ENCODE peak calls at places on chromosomes 2 and 18, in six cellular contexts. C is astrocyte of the spinal cord; Y is choroid plexus epithelial cell; D is fibroblast of the aortic adventitia; Q is BJ; U is CD8-positive, alpha-beta T cell. K is an unnamed sample.

GRCh38 chr2:98734823-98735260 is 3.9 kb upstream of the MGAT4A start:
- DNase-seq in C (no peak), Y (no peak), D (no peak), Q (no peak), U (no peak), K (no peak)

GRCh38 chr2:152581360-152581759 is 135.9 kb downstream of the PRPF40A start:
- DNase-seq in C (no peak), Y (no peak), D (no peak), Q (no peak), U (no peak), K (no peak)

GRCh38 chr18:78145096-78145495 is 834.5 kb upstream of the SALL3 start:
- DNase-seq in C (no peak), Y (no peak), D (no peak), Q (no peak), U (no peak), K (no peak)

GRCh38 chr2:60958800-60959199 is 58.7 kb upstream of the PEX13 start:
- DNase-seq in C (peak), Y (peak), D (peak), Q (peak), U (no peak), K (peak)

GRCh38 chr18:79964330-79965118 is at the start of gene HSBP1L1:
- DNase-seq in C (no peak), Y (no peak), D (peak), Q (no peak), U (peak), K (peak)

GRCh38 chr2:230696670-230697069 is 16.0 kb upstream of the CAB39 start:
- DNase-seq in C (no peak), Y (no peak), D (no peak), Q (no peak), U (no peak), K (no peak)

GRCh38 chr2:73979021-73979420 is 5.7 kb upstream of the TET3 start:
- DNase-seq in C (no peak), Y (no peak), D (no peak), Q (no peak), U (peak), K (peak)

GRCh38 chr2:162200636-162201035 is 42.6 kb downstream of the FAP start:
- DNase-seq in C (no peak), Y (no peak), D (no peak), Q (no peak), U (no peak), K (no peak)

GRCh38 chr2:196592912-196593881 is 46.3 kb upstream of the CCDC150 start:
- DNase-seq in C (peak), Y (peak), D (peak), Q (no peak), U (no peak), K (peak)

GRCh38 chr2:142041105-142041504 is 89.7 kb downstream of the LRP1B start:
- DNase-seq in C (peak), Y (peak), D (no peak), Q (no peak), U (no peak), K (peak)

GRCh38 chr18:10748641-10749040 is 222.8 kb downstream of the NAPG start:
- DNase-seq in C (peak), Y (peak), D (peak), Q (no peak), U (no peak), K (no peak)

GRCh38 chr2:138293045-138293444 is 208.5 kb upstream of the SPOPL start:
- DNase-seq in C (no peak), Y (no peak), D (no peak), Q (no peak), U (no peak), K (no peak)

GRCh38 chr2:192159764-192160163 is 35.0 kb downstream of the TMEFF2 start:
- DNase-seq in C (no peak), Y (no peak), D (no peak), Q (no peak), U (no peak), K (no peak)

GRCh38 chr2:14587119-14587518 is 45.4 kb upstream of the LRATD1 start:
- DNase-seq in C (peak), Y (no peak), D (no peak), Q (no peak), U (no peak), K (no peak)

GRCh38 chr18:28728891-28729290 is 552.0 kb upstream of the CDH2 start:
- DNase-seq in C (peak), Y (peak), D (peak), Q (no peak), U (no peak), K (peak)

GRCh38 chr2:147482590-147483292 is 362.1 kb upstream of the ACVR2A start:
- DNase-seq in C (no peak), Y (no peak), D (no peak), Q (no peak), U (no peak), K (no peak)

GRCh38 chr2:84881581-84882414 is 914 bp upstream of the TRABD2A start:
- DNase-seq in C (peak), Y (peak), D (peak), Q (no peak), U (peak), K (peak)

GRCh38 chr2:147441140-147441539 is 403.7 kb upstream of the ACVR2A start:
- DNase-seq in C (no peak), Y (no peak), D (no peak), Q (no peak), U (no peak), K (no peak)

GRCh38 chr2:216775043-216775453 is 79.7 kb upstream of the IGFBP5 start:
- DNase-seq in C (peak), Y (peak), D (peak), Q (peak), U (no peak), K (peak)

GRCh38 chr2:237128026-237128703 is 42.5 kb downstream of the COPS8 start:
- DNase-seq in C (peak), Y (peak), D (peak), Q (peak), U (no peak), K (peak)

GRCh38 chr2:20148841-20149702 is 75.9 kb downstream of the SDC1 start:
- DNase-seq in C (peak), Y (peak), D (peak), Q (peak), U (no peak), K (peak)

GRCh38 chr18:21179590-21180220 is 62.3 kb upstream of the GREB1L start:
- DNase-seq in C (peak), Y (peak), D (peak), Q (no peak), U (peak), K (peak)

GRCh38 chr2:233209978-233210680 is 41.3 kb upstream of the ATG16L1 start:
- DNase-seq in C (peak), Y (peak), D (no peak), Q (no peak), U (no peak), K (no peak)

GRCh38 chr2:231334981-231335380 is 60.5 kb upstream of the B3GNT7 start:
- DNase-seq in C (no peak), Y (no peak), D (no peak), Q (no peak), U (no peak), K (no peak)

GRCh38 chr2:198203306-198203705 is 398.9 kb downstream of the PLCL1 start:
- DNase-seq in C (peak), Y (no peak), D (no peak), Q (no peak), U (no peak), K (no peak)

GRCh38 chr2:225600865-225601264 is 201.4 kb downstream of the NYAP2 start:
- DNase-seq in C (no peak), Y (no peak), D (no peak), Q (no peak), U (no peak), K (no peak)

GRCh38 chr2:91442246-91442905 is 2750.9 kb downstream of the RPIA start:
- DNase-seq in C (no peak), Y (no peak), D (no peak), Q (no peak), U (no peak), K (no peak)

GRCh38 chr2:127081826-127082633 is 24.9 kb downstream of the BIN1 start:
- DNase-seq in C (no peak), Y (peak), D (no peak), Q (no peak), U (peak), K (peak)

GRCh38 chr2:176729706-176730569 is 460.7 kb downstream of the MTX2 start:
- DNase-seq in C (peak), Y (peak), D (peak), Q (no peak), U (no peak), K (peak)

GRCh38 chr2:83054751-83055150 is 1404.3 kb downstream of the SUCLG1 start:
- DNase-seq in C (peak), Y (peak), D (no peak), Q (no peak), U (no peak), K (no peak)

GRCh38 chr2:205563646-205564045 is 118.7 kb upstream of the NRP2 start:
- DNase-seq in C (no peak), Y (peak), D (no peak), Q (no peak), U (no peak), K (no peak)

GRCh38 chr18:36028859-36029258 is 38.5 kb downstream of the RPRD1A start:
- DNase-seq in C (no peak), Y (peak), D (no peak), Q (no peak), U (no peak), K (no peak)

GRCh38 chr18:36034299-36034895 is 33.0 kb downstream of the RPRD1A start:
- DNase-seq in C (no peak), Y (no peak), D (no peak), Q (no peak), U (no peak), K (no peak)

GRCh38 chr18:36035253-36035652 is 32.1 kb downstream of the RPRD1A start:
- DNase-seq in C (no peak), Y (no peak), D (peak), Q (no peak), U (no peak), K (no peak)

GRCh38 chr18:36031903-36032302 is 35.5 kb downstream of the RPRD1A start:
- DNase-seq in C (no peak), Y (no peak), D (no peak), Q (no peak), U (no peak), K (no peak)

GRCh38 chr18:36031407-36031806 is 36.0 kb downstream of the RPRD1A start:
- DNase-seq in C (no peak), Y (no peak), D (no peak), Q (no peak), U (no peak), K (no peak)
- TF ChIP-seq CTCF in C (no peak), Y (no peak), D (no peak), Q (no peak), U (no peak), K (no peak)

GRCh38 chr2:17961789-17962188 is 83.3 kb downstream of the KCNS3 start:
- DNase-seq in C (no peak), Y (no peak), D (no peak), Q (no peak), U (no peak), K (no peak)
- H3K4me3 ChIP-seq in C (no peak), Y (no peak), D (no peak), Q (no peak), U (no peak), K (no peak)

GRCh38 chr18:55780591-55781071 is 192.6 kb upstream of the TCF4 start:
- DNase-seq in C (peak), Y (peak), D (peak), Q (no peak), U (no peak), K (peak)
- TF ChIP-seq CTCF in C (no peak), Y (no peak), D (no peak), Q (no peak), U (no peak), K (no peak)

DNA sequence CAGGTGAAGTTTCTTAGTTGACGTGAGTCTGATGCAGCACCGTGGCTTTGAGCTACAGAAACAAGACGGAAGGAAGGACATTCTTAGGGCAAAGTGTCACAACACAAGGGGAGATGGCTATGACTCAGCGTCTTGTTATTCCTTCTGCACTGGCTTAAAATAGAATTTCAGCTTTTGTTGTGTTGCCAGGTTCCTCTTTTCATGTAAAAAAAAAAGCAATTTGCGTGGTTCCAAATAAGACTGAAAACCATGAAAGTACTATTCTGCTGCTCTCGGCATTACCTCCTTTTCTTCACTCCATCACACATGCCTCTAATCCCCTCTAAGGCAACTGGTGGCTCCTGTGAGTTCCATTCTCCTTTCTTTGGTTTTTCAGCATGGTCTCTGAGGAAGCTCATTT is 150.1 kb downstream of the ANTXR1 start:
- DNase-seq in C (peak), Y (peak), D (peak), Q (peak), U (no peak), K (peak)
- H3K4me3 ChIP-seq in C (no peak), Y (no peak), D (no peak), Q (no peak), U (no peak), K (no peak)

GRCh38 chr2:34012728-34013302 is 413.7 kb upstream of the FAM98A start:
- DNase-seq in C (peak), Y (peak), D (peak), Q (no peak), U (no peak), K (peak)
- TF ChIP-seq CTCF in C (peak), Y (peak), D (peak), Q (peak), U (no peak), K (peak)

GRCh38 chr2:165795011-165795410 is 964 bp upstream of the GALNT3 start:
- DNase-seq in C (peak), Y (peak), D (peak), Q (no peak), U (no peak), K (no peak)
- H3K4me3 ChIP-seq in C (peak), Y (no peak), D (no peak), Q (peak), U (peak), K (no peak)

DNA sequence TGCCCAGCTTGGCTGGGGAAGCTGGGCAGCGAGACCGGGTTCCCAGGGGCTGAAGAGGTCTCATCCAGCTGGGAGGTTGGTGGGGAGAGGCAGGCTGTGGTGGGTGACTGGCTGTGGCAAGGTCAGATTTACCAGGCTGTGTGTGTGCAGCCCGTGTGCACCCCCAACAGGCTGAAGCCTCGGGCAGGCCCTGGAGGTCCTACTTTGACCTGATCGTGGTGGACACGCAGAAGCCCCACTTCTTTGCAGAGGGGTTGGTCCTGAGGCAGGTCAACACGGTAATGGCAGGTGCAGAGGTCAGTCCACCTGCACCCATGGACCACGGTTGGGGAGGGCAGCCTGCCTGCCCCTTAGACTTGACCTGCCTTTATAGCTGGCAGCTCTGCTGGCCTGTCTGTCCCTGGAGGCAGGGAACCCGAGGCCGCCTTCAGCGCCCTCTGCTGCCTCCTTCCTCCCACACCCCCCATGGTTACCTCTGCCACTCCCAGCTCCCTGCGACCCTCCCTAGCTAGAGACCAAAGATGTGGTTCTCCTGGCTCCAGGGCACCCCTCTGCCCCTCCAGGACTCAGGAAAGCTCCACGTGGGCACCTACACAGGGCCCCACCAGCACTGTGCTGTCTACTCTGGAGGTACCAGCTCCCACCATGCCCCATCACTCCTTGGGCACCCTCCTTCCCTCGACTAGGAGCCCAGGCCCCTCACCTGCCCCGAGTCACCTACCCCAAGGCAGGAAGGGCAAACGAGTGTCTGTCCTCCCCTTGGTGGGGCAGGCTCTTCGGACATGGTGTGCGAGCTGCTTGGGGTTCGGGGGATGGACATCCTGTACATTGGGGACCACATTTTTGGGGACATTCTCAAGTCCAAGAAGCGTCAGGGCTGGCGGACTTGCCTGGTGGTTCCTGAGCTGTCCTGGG is 4.0 kb downstream of the NT5DC4 start:
- DNase-seq in C (no peak), Y (peak), D (no peak), Q (no peak), U (no peak), K (no peak)
- TF ChIP-seq CTCF in C (peak), Y (peak), D (peak), Q (peak), U (no peak), K (peak)

GRCh38 chr2:100140582-100140981 is 1.8 kb downstream of the AFF3 start:
- DNase-seq in C (no peak), Y (no peak), D (no peak), Q (no peak), U (no peak), K (no peak)
- H3K4me3 ChIP-seq in C (no peak), Y (no peak), D (no peak), Q (no peak), U (no peak), K (no peak)

GRCh38 chr2:226993171-226993570 is 157.3 kb downstream of the RHBDD1 start:
- DNase-seq in C (no peak), Y (no peak), D (no peak), Q (no peak), U (no peak), K (no peak)

GRCh38 chr2:226999676-227000075 is 163.8 kb downstream of the RHBDD1 start:
- DNase-seq in C (no peak), Y (peak), D (peak), Q (no peak), U (no peak), K (peak)

GRCh38 chr2:226995625-226996041 is 159.8 kb downstream of the RHBDD1 start:
- DNase-seq in C (peak), Y (peak), D (peak), Q (no peak), U (no peak), K (peak)

GRCh38 chr2:226991663-226992062 is 155.8 kb downstream of the RHBDD1 start:
- DNase-seq in C (no peak), Y (no peak), D (no peak), Q (no peak), U (no peak), K (no peak)

DNA sequence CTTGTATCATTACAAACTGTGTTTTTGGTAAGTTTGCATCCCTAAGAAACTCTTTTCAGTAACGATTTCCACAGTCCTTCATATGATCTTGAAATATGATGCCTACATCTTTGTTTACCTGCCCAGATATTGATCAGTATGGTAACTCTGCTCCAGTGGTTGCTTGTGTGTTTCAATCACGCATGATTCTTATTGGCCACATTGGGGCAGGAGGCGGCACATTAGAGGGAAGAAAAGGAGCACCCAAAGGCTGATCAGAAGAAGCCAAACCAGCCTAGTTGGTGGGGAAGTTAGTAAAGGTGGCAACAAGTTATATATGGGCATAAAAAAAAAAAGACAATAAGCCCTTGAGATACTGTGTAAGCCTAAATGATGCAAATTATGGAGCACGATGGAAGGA is 158.9 kb downstream of the RHBDD1 start:
- DNase-seq in C (no peak), Y (peak), D (no peak), Q (no peak), U (no peak), K (no peak)
- TF ChIP-seq CTCF in C (no peak), Y (peak), D (no peak), Q (no peak), U (no peak), K (peak)

GRCh38 chr2:64017811-64018714 is 1.2 kb downstream of the VPS54 start:
- DNase-seq in C (peak), Y (peak), D (peak), Q (no peak), U (no peak), K (peak)

GRCh38 chr2:64021578-64021977 is 2.4 kb upstream of the VPS54 start:
- DNase-seq in C (no peak), Y (peak), D (no peak), Q (no peak), U (no peak), K (peak)

GRCh38 chr2:64018715-64019082 is 529 bp downstream of the VPS54 start:
- DNase-seq in C (peak), Y (peak), D (no peak), Q (no peak), U (no peak), K (peak)

GRCh38 chr2:64019083-64019974 is at the start of gene VPS54:
- DNase-seq in C (peak), Y (peak), D (peak), Q (no peak), U (peak), K (peak)

GRCh38 chr2:64019975-64020281 is 700 bp upstream of the VPS54 start:
- DNase-seq in C (no peak), Y (no peak), D (peak), Q (no peak), U (no peak), K (no peak)
- H3K4me3 ChIP-seq in C (no peak), Y (peak), D (peak), Q (no peak), U (peak), K (peak)

K was measured in fibroblast of pulmonary artery.